ENCODE peak calls at places on chromosomes 3 and 15, in four cellular contexts. V is body of pancreas, L is upper lobe of left lung, J is psoas muscle. Q is an unnamed sample.

GRCh38 chr15:89459271-89460038 is 36.9 kb downstream of the RHCG start:
- DNase-seq in V (no peak), J (no peak), L (no peak), Q (no peak)

GRCh38 chr3:8651418-8652322 is 7.1 kb upstream of the SSUH2 start:
- DNase-seq in L (no peak), V (no peak), J (no peak), Q (no peak)

GRCh38 chr3:159751141-159751540 is 237.5 kb upstream of the IL12A start:
- DNase-seq in L (no peak), V (no peak), J (no peak), Q (no peak)

GRCh38 chr3:87158823-87159222 is 68.3 kb upstream of the CHMP2B start:
- DNase-seq in V (no peak), J (no peak), L (no peak), Q (no peak)

GRCh38 chr3:63980830-63981498 is 42.3 kb downstream of the PSMD6 start:
- DNase-seq in V (peak; percentile 81), J (no peak), L (no peak), Q (no peak)

GRCh38 chr3:14391033-14391432 is 11.4 kb upstream of the SLC6A6 start:
- DNase-seq in J (peak; percentile 75), L (no peak), V (no peak), Q (no peak)

GRCh38 chr3:108085821-108086350 is 4.9 kb downstream of the CD47 start:
- DNase-seq in V (no peak), J (no peak), L (no peak), Q (no peak)

GRCh38 chr3:137763594-137763938 is 549 bp upstream of the SOX14 start:
- DNase-seq in L (peak; percentile 71), J (no peak), V (no peak), Q (no peak)

GRCh38 chr3:17235311-17235710 is 350.6 kb downstream of the PLCL2 start:
- DNase-seq in L (no peak), V (no peak), J (no peak), Q (no peak)

GRCh38 chr15:67146214-67146613 is 80.8 kb downstream of the SMAD3 start:
- DNase-seq in L (peak; percentile 37), J (peak; percentile 71), V (peak; percentile 68), Q (no peak)

GRCh38 chr15:50146661-50147060 is 27.6 kb upstream of the ATP8B4 start:
- DNase-seq in L (no peak), V (no peak), J (no peak), Q (no peak)

GRCh38 chr15:50150349-50150748 is 31.3 kb upstream of the ATP8B4 start:
- DNase-seq in V (no peak), J (no peak), L (no peak), Q (no peak)

GRCh38 chr15:50150851-50151250 is 31.1 kb upstream of the SLC27A2 start:
- DNase-seq in J (no peak), V (no peak), L (no peak), Q (no peak)

GRCh38 chr15:50149090-50149489 is 30.1 kb upstream of the ATP8B4 start:
- DNase-seq in J (no peak), L (no peak), V (no peak), Q (no peak)

DNA sequence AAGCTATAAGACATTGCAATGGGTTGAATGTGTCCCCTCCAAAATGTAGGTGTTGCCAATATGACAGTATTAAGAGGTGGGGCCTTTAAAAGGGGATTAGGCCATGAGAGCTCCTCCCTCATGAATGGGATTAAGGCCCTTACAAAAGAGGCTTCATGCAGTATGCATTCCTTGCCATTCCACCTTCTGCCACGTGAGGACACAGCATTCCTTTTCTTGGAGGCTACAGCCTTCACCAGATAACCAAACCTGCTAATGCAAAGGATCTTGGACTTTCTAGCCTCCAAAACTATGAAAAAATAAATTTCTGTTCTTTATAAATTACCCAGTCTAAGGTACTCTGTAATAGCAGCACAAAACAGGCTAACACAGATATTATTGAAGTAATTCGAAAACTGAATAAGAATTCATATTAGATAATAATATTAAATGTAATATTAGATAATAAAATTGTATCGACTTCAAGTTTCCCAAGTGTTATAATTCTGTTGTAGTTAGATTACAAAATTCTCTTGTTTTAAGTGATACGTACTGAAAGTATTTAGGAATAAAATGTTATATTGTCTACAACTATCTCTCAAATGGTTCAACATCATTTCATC is 29.4 kb upstream of the ATP8B4 start:
- DNase-seq in L (no peak), J (no peak), V (no peak), Q (no peak)
- TF ChIP-seq CTCF in L (peak; percentile 12), J (no peak), V (no peak), Q (no peak)

GRCh38 chr15:65925338-65925737 is 56.0 kb downstream of the RAB11A start:
- DNase-seq in L (no peak), V (no peak), J (no peak), Q (no peak)
- TF ChIP-seq CTCF in L (no peak), V (no peak), J (no peak), Q (no peak)

DNA sequence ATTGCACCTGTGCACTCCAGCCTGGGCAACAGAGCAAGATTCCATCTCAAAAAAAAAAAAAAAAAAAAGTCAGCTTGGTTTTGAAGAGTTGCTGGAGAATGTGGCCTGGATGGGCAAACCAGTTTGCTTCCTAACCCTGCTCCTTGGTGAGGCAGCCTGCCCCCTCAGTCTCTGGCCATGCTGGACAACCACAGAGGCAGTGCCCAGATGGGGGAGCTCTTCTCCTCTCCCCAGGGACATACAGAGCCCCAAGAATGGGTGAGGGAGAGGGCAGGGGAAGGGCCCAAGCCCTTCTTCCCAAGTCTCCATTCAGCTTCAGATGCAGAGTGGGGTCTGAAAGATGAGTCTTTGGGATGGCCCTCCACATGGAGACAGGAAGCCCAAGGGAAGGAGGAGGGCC is 27.9 kb downstream of the CD276 start:
- DNase-seq in V (no peak), J (no peak), L (no peak), Q (no peak)
- TF ChIP-seq CTCF in V (no peak), J (no peak), L (no peak), Q (no peak)

DNA sequence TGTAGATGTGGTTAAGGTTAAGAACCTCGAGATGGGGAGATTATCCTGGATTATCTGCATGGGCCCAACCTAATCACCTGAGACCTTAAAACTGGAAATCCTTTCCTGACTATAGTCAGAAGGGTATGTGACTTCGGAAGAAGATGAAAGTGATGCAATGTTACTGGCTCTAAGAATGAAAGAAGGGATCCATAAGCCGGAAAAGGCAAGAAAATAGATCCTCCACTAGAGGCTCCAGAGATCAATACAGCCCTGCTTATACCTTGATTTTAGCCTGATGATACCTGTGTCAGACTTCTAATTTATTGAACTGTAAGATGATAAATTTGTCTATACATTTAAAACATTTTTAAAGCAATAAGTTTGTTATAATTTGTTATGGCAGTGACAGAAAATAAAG is 21.5 kb upstream of the GASK1A start:
- DNase-seq in J (no peak), V (no peak), L (no peak), Q (no peak)
- TF ChIP-seq CTCF in J (no peak), V (no peak), L (no peak), Q (no peak)

GRCh38 chr15:51401872-51402517 is 60.5 kb downstream of the GLDN start:
- DNase-seq in L (no peak), V (peak; percentile 43), J (peak; percentile 18), Q (no peak)
- TF ChIP-seq CTCF in L (peak; percentile 27), V (peak; percentile 41), J (peak; percentile 25), Q (no peak)

GRCh38 chr3:22103423-22103822 is 352.4 kb upstream of the ZNF385D start:
- DNase-seq in V (no peak), J (no peak), L (no peak), Q (no peak)
- TF ChIP-seq CTCF in V (no peak), J (no peak), L (no peak), Q (no peak)

DNA sequence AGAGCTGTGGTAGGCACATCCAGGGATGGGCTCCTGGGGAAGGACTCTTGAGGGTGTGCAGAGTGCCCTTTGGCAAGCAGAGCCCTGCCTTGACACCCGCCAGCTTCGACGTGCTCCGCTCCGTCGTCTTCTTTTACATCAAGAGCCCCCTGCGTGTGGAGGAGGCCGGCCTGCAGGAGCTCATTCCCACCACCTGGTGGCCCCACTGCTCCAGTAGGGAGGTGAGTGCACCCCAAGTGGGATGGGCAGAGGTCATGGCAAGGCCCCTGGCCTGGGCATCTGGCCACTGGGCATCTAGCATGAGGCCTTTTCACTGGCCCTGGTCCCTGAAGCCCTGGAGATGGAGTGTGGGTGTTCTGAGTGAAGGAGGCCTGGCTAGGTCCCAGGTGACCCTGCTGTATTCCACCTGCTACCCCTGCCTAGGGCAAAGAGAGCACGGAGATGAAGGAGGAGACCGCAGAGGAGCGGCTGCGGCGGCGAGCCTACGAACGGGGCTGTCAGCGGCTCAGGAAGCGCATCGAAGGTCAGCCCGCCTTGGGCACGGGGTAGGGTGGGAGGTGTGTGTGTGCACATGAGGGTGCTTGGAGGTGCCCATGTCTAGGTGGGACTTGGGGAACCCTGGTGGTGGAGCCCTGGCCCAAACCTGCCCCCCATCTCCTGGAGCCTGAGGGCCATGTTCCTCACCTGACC is 12.2 kb downstream of the RNF123 start:
- DNase-seq in J (no peak), V (no peak), L (peak; percentile 69), Q (no peak)
- TF ChIP-seq CTCF in J (peak; percentile 33), V (no peak), L (peak; percentile 48), Q (no peak)

DNA sequence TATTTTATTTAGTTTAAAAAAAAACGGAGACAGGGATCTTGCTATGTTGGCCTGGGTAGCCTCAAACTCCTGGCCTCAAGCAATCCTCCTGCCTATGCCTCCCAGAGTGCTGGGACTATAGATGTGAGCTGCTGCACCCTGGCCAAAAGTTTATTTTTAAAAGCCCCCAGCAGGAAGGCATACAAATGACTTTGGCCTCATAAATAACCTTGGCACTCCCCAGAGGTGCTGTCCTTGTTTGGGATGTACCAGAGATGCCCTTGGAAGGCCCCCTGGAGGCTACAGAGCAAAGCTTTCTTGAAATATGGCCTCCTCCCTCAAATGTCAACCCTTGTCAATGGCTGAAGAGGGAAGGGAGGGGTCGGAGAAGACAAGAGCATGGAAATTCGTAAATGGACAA is 14.0 kb upstream of the RTP3 start:
- DNase-seq in J (no peak), L (no peak), V (no peak), Q (no peak)
- TF ChIP-seq CTCF in J (no peak), L (no peak), V (no peak), Q (no peak)

GRCh38 chr15:85651551-85651950 is 143.2 kb downstream of the KLHL25 start:
- DNase-seq in V (no peak), L (no peak), J (no peak), Q (no peak)

GRCh38 chr15:85646538-85647091 is 148.1 kb downstream of the KLHL25 start:
- DNase-seq in L (no peak), J (no peak), V (no peak), Q (no peak)

GRCh38 chr15:85652457-85652856 is 142.3 kb downstream of the KLHL25 start:
- DNase-seq in J (no peak), V (no peak), L (no peak), Q (no peak)

GRCh38 chr15:85649372-85649771 is 145.4 kb downstream of the KLHL25 start:
- DNase-seq in J (no peak), L (no peak), V (no peak), Q (no peak)
- TF ChIP-seq CTCF in J (no peak), L (no peak), V (no peak), Q (no peak)

DNA sequence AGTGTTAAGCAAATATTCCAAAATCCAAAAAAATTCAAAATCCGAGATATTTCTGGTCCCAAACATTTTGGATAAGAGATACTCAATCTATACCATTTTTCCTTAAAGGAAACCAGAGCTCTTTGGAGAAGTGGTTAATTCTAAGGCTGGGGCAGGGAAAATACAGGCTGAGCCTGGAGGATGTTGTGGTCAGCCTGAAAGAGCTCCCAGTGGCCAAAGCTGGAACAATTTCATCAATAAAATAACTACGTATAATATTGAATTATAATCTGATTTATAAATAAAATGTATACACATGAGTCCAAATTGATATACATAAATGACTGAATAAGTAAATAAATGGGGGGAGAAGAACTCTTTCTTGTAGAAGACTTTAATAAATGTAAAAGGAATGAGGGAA is 24.6 kb downstream of the PPARG start:
- DNase-seq in L (no peak), J (no peak), V (no peak), Q (no peak)
- TF ChIP-seq CTCF in L (no peak), J (no peak), V (no peak), Q (no peak)